ENCODE peak calls at places on chromosomes 7 and 10, in seven cellular contexts. One of them, this sample, is unnamed.

GRCh38 chr7:1814089-1814811 is 144.2 kb downstream of the ELFN1 start:
- DNase-seq in IMR-90: no peak
- DNase-seq in fibroblast of lung: no peak
- DNase-seq in breast epithelium: peak; percentile 4
- DNase-seq in brain microvascular endothelial cell: no peak
- DNase-seq in nephron progenitor cell: no peak
- DNase-seq in psoas muscle: no peak
- DNase-seq in this sample: no peak

GRCh38 chr10:75765705-75766104 is 334.3 kb downstream of the LRMDA start:
- DNase-seq in IMR-90: no peak
- DNase-seq in fibroblast of lung: no peak
- DNase-seq in breast epithelium: no peak
- DNase-seq in brain microvascular endothelial cell: no peak
- DNase-seq in nephron progenitor cell: peak; percentile 13
- DNase-seq in psoas muscle: no peak
- DNase-seq in this sample: no peak

GRCh38 chr7:28272461-28272877 is 91.9 kb upstream of the JAZF1 start:
- DNase-seq in IMR-90: peak; percentile 68
- DNase-seq in fibroblast of lung: peak; percentile 74
- DNase-seq in breast epithelium: no peak
- DNase-seq in brain microvascular endothelial cell: peak; percentile 47
- DNase-seq in nephron progenitor cell: peak; percentile 48
- DNase-seq in psoas muscle: no peak
- DNase-seq in this sample: peak; percentile 62

GRCh38 chr10:11003739-11004515 is 13.7 kb upstream of the CELF2 start:
- DNase-seq in IMR-90: peak; percentile 26
- DNase-seq in fibroblast of lung: peak; percentile 43
- DNase-seq in breast epithelium: no peak
- DNase-seq in brain microvascular endothelial cell: peak; percentile 19
- DNase-seq in nephron progenitor cell: peak; percentile 4
- DNase-seq in psoas muscle: no peak
- DNase-seq in this sample: peak; percentile 37

GRCh38 chr10:13987472-13987871 is 343.3 kb downstream of the FRMD4A start:
- DNase-seq in IMR-90: peak; percentile 91
- DNase-seq in fibroblast of lung: peak; percentile 58
- DNase-seq in breast epithelium: no peak
- DNase-seq in brain microvascular endothelial cell: peak; percentile 91
- DNase-seq in nephron progenitor cell: no peak
- DNase-seq in psoas muscle: no peak
- DNase-seq in this sample: peak; percentile 42

GRCh38 chr7:48634116-48634632 is 290.2 kb upstream of the CDC14C start:
- DNase-seq in IMR-90: no peak
- DNase-seq in fibroblast of lung: no peak
- DNase-seq in breast epithelium: no peak
- DNase-seq in brain microvascular endothelial cell: no peak
- DNase-seq in nephron progenitor cell: no peak
- DNase-seq in psoas muscle: no peak
- DNase-seq in this sample: no peak

GRCh38 chr10:31774291-31774900 is 154.2 kb downstream of the ARHGAP12 start:
- DNase-seq in IMR-90: peak; percentile 35
- DNase-seq in fibroblast of lung: no peak
- DNase-seq in breast epithelium: no peak
- DNase-seq in brain microvascular endothelial cell: no peak
- DNase-seq in nephron progenitor cell: no peak
- DNase-seq in psoas muscle: no peak
- DNase-seq in this sample: no peak

GRCh38 chr10:17472481-17473227 is 18.3 kb upstream of the ST8SIA6 start:
- DNase-seq in IMR-90: no peak
- DNase-seq in fibroblast of lung: no peak
- DNase-seq in breast epithelium: no peak
- DNase-seq in brain microvascular endothelial cell: no peak
- DNase-seq in nephron progenitor cell: no peak
- DNase-seq in psoas muscle: no peak
- DNase-seq in this sample: no peak

GRCh38 chr7:151412318-151412717 is 2.5 kb upstream of the WDR86 start:
- DNase-seq in IMR-90: no peak
- DNase-seq in fibroblast of lung: no peak
- DNase-seq in breast epithelium: no peak
- DNase-seq in brain microvascular endothelial cell: no peak
- DNase-seq in nephron progenitor cell: no peak
- DNase-seq in psoas muscle: peak; percentile 2
- DNase-seq in this sample: no peak

GRCh38 chr10:111126073-111126472 is 49.2 kb downstream of the ADRA2A start:
- DNase-seq in IMR-90: no peak
- DNase-seq in fibroblast of lung: no peak
- DNase-seq in breast epithelium: no peak
- DNase-seq in brain microvascular endothelial cell: peak; percentile 3
- DNase-seq in nephron progenitor cell: no peak
- DNase-seq in psoas muscle: no peak
- DNase-seq in this sample: no peak

GRCh38 chr10:86654411-86655172 is at the start of gene OPN4:
- DNase-seq in IMR-90: peak; percentile 67
- DNase-seq in fibroblast of lung: no peak
- DNase-seq in breast epithelium: no peak
- DNase-seq in brain microvascular endothelial cell: peak; percentile 67
- DNase-seq in nephron progenitor cell: no peak
- DNase-seq in psoas muscle: no peak
- DNase-seq in this sample: no peak

GRCh38 chr10:22816298-22816653 is 101.9 kb upstream of the PIP4K2A start:
- DNase-seq in IMR-90: peak; percentile 96
- DNase-seq in fibroblast of lung: peak; percentile 92
- DNase-seq in breast epithelium: no peak
- DNase-seq in brain microvascular endothelial cell: peak; percentile 86
- DNase-seq in nephron progenitor cell: no peak
- DNase-seq in psoas muscle: no peak
- DNase-seq in this sample: peak; percentile 88

GRCh38 chr10:49379596-49380410 is 16.1 kb downstream of the DRGX start:
- DNase-seq in IMR-90: no peak
- DNase-seq in fibroblast of lung: no peak
- DNase-seq in breast epithelium: no peak
- DNase-seq in brain microvascular endothelial cell: no peak
- DNase-seq in nephron progenitor cell: no peak
- DNase-seq in psoas muscle: no peak
- DNase-seq in this sample: no peak

GRCh38 chr10:48983648-48984359 is 44.2 kb upstream of the LRRC18 start:
- DNase-seq in IMR-90: no peak
- DNase-seq in fibroblast of lung: no peak
- DNase-seq in breast epithelium: no peak
- DNase-seq in brain microvascular endothelial cell: no peak
- DNase-seq in nephron progenitor cell: peak; percentile 45
- DNase-seq in psoas muscle: no peak
- DNase-seq in this sample: no peak

GRCh38 chr10:119305860-119306513 is 98.6 kb downstream of the GRK5 start:
- DNase-seq in IMR-90: peak; percentile 99
- DNase-seq in fibroblast of lung: peak; percentile 91
- DNase-seq in breast epithelium: peak; percentile 51
- DNase-seq in brain microvascular endothelial cell: peak; percentile 95
- DNase-seq in nephron progenitor cell: no peak
- DNase-seq in psoas muscle: peak; percentile 80
- DNase-seq in this sample: peak; percentile 97

GRCh38 chr10:7300327-7300726 is 110.5 kb downstream of the SFMBT2 start:
- DNase-seq in IMR-90: peak; percentile 37
- DNase-seq in fibroblast of lung: peak; percentile 61
- DNase-seq in breast epithelium: no peak
- DNase-seq in brain microvascular endothelial cell: no peak
- DNase-seq in nephron progenitor cell: peak; percentile 4
- DNase-seq in psoas muscle: no peak
- DNase-seq in this sample: no peak

GRCh38 chr10:28940158-28940888 is 263.0 kb downstream of the BAMBI start:
- DNase-seq in IMR-90: no peak
- DNase-seq in fibroblast of lung: no peak
- DNase-seq in breast epithelium: no peak
- DNase-seq in brain microvascular endothelial cell: no peak
- DNase-seq in nephron progenitor cell: no peak
- DNase-seq in psoas muscle: no peak
- DNase-seq in this sample: no peak

DNA sequence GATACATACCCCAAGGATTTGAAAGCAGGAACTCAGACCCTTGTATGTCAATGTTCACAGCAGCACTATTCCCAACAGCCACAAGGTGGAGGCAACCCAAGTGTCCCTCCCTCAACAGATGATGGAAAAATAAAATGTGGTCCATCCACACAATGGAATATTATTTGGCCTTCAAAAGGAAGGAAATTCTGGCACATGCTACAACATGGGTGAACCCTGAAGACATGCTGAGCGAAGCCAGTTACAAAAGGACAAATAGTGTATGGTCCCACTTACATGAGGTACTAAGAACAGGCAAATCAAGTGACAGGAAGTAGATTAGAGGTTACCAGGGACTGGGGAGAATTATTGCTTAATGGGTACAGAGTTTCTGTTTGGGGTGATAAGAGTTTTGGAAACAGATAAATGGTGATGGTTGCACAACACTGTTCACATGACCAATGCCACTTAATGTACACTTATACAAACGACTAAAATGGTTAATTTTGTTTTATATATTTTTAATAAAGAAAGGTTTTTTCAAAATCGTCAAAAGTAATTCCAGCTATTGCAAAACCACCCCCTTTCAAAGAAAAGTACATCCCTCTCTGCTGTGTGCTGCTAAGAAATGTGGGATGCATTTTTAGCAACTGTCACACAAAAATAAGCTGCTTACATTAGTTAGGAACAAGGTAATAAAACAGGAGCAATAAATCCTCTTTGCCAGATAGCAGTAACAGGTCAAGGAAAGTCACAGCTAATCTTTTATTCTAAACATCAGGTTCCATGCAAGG is 85.7 kb downstream of the GRB10 start:
- DNase-seq in IMR-90: no peak
- DNase-seq in fibroblast of lung: no peak
- DNase-seq in breast epithelium: no peak
- DNase-seq in brain microvascular endothelial cell: no peak
- DNase-seq in nephron progenitor cell: no peak
- DNase-seq in psoas muscle: no peak
- DNase-seq in this sample: peak; percentile 17
- TF ChIP-seq CTCF in IMR-90: peak; percentile 39
- TF ChIP-seq CTCF in fibroblast of lung: peak; percentile 51
- TF ChIP-seq CTCF in breast epithelium: no peak
- TF ChIP-seq CTCF in brain microvascular endothelial cell: peak; percentile 75
- TF ChIP-seq CTCF in nephron progenitor cell: no peak
- TF ChIP-seq CTCF in psoas muscle: peak; percentile 47
- TF ChIP-seq CTCF in this sample: peak; percentile 51

GRCh38 chr10:73264423-73264822 is 12.0 kb upstream of the MRPS16 start:
- DNase-seq in IMR-90: no peak
- DNase-seq in fibroblast of lung: no peak
- DNase-seq in breast epithelium: no peak
- DNase-seq in brain microvascular endothelial cell: no peak
- DNase-seq in nephron progenitor cell: no peak
- DNase-seq in psoas muscle: no peak
- DNase-seq in this sample: no peak

GRCh38 chr10:73262880-73263279 is 10.4 kb upstream of the MRPS16 start:
- DNase-seq in IMR-90: no peak
- DNase-seq in fibroblast of lung: no peak
- DNase-seq in breast epithelium: no peak
- DNase-seq in brain microvascular endothelial cell: no peak
- DNase-seq in nephron progenitor cell: no peak
- DNase-seq in psoas muscle: no peak
- DNase-seq in this sample: no peak

GRCh38 chr10:73262105-73262730 is 9.8 kb upstream of the MRPS16 start:
- DNase-seq in IMR-90: peak; percentile 74
- DNase-seq in fibroblast of lung: peak; percentile 91
- DNase-seq in breast epithelium: no peak
- DNase-seq in brain microvascular endothelial cell: peak; percentile 71
- DNase-seq in nephron progenitor cell: no peak
- DNase-seq in psoas muscle: no peak
- DNase-seq in this sample: peak; percentile 91

GRCh38 chr10:73261362-73261995 is 9.0 kb upstream of the MRPS16 start:
- DNase-seq in IMR-90: no peak
- DNase-seq in fibroblast of lung: no peak
- DNase-seq in breast epithelium: no peak
- DNase-seq in brain microvascular endothelial cell: no peak
- DNase-seq in nephron progenitor cell: no peak
- DNase-seq in psoas muscle: no peak
- DNase-seq in this sample: no peak

DNA sequence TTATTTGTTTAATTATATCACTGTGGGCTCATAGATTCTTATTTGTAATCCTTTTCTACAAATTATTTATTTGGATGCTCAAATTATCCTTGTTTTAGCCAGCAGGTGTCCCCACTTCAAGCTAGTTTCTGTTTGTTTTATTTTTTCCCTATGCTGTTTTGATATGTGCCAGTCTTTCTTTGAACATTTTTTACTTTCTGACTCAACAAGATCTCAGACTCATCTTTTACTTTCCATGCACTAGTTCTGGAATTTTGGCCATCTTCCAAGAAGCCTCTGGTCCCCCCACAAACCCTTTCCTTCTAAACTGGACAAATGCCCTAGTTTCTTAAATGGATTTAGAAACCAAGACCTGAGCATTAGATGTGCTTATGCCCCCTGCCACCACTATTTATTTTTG is 11.5 kb upstream of the MRPS16 start:
- DNase-seq in IMR-90: peak; percentile 36
- DNase-seq in fibroblast of lung: peak; percentile 56
- DNase-seq in breast epithelium: no peak
- DNase-seq in brain microvascular endothelial cell: peak; percentile 11
- DNase-seq in nephron progenitor cell: no peak
- DNase-seq in psoas muscle: no peak
- DNase-seq in this sample: peak; percentile 50
- TF ChIP-seq CTCF in IMR-90: peak; percentile 59
- TF ChIP-seq CTCF in fibroblast of lung: peak; percentile 60
- TF ChIP-seq CTCF in breast epithelium: peak; percentile 16
- TF ChIP-seq CTCF in brain microvascular endothelial cell: peak; percentile 39
- TF ChIP-seq CTCF in nephron progenitor cell: peak; percentile 48
- TF ChIP-seq CTCF in psoas muscle: peak; percentile 37
- TF ChIP-seq CTCF in this sample: peak; percentile 55

DNA sequence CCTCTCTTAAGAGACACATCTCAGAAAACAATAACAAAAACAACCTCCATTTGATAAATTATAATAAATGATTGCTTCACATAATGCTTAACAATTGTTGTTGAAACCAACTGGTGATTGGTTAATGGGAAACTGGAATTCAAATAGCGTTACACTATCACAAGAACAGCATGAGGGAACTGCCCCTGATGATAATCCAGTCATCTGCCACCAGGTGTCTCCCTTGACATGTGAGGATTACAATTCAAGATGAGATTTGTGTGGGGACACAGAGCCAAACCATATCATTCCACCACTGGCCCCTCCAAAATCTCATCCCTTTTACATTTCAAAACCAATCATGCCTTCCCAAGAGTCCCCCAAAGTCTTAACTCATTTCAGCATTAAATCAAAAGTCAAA is 375.9 kb downstream of the BMPER start:
- DNase-seq in IMR-90: no peak
- DNase-seq in fibroblast of lung: no peak
- DNase-seq in breast epithelium: no peak
- DNase-seq in brain microvascular endothelial cell: no peak
- DNase-seq in nephron progenitor cell: no peak
- DNase-seq in psoas muscle: no peak
- DNase-seq in this sample: no peak
- TF ChIP-seq CTCF in IMR-90: peak; percentile 16
- TF ChIP-seq CTCF in fibroblast of lung: no peak
- TF ChIP-seq CTCF in breast epithelium: no peak
- TF ChIP-seq CTCF in brain microvascular endothelial cell: peak; percentile 15
- TF ChIP-seq CTCF in nephron progenitor cell: no peak
- TF ChIP-seq CTCF in psoas muscle: no peak
- TF ChIP-seq CTCF in this sample: no peak

GRCh38 chr7:138979226-138979979 is 1.8 kb downstream of the KIAA1549 start:
- DNase-seq in IMR-90: peak; percentile 24
- DNase-seq in fibroblast of lung: peak; percentile 17
- DNase-seq in breast epithelium: no peak
- DNase-seq in brain microvascular endothelial cell: no peak
- DNase-seq in nephron progenitor cell: no peak
- DNase-seq in psoas muscle: no peak
- DNase-seq in this sample: peak; percentile 17
- TF ChIP-seq CTCF in IMR-90: no peak
- TF ChIP-seq CTCF in fibroblast of lung: peak; percentile 21
- TF ChIP-seq CTCF in breast epithelium: no peak
- TF ChIP-seq CTCF in brain microvascular endothelial cell: peak; percentile 28
- TF ChIP-seq CTCF in nephron progenitor cell: no peak
- TF ChIP-seq CTCF in psoas muscle: no peak
- TF ChIP-seq CTCF in this sample: peak; percentile 27

This sample was measured in fibroblast of the aortic adventitia.